ENCODE peak calls at places on chromosomes 5 and 9, in nine cellular contexts. One of them, this sample, is unnamed.

GRCh38 chr5:143064207-143064606 is 294.0 kb downstream of the ARHGAP26 start:
- DNase-seq in AG04450: no peak
- DNase-seq in PC-3: peak
- DNase-seq in fibroblast of pulmonary artery: peak
- DNase-seq in upper lobe of right lung: no peak
- DNase-seq in coronary artery: no peak
- DNase-seq in bronchial epithelial cell: peak
- DNase-seq in breast epithelium: no peak
- DNase-seq in cardiac fibroblast: peak
- DNase-seq in this sample: no peak

GRCh38 chr5:138354926-138355378 is 2.5 kb downstream of the KDM3B start:
- DNase-seq in breast epithelium: no peak
- DNase-seq in coronary artery: no peak
- DNase-seq in upper lobe of right lung: no peak
- DNase-seq in cardiac fibroblast: peak
- DNase-seq in fibroblast of pulmonary artery: peak
- DNase-seq in bronchial epithelial cell: peak
- DNase-seq in AG04450: no peak
- DNase-seq in PC-3: peak
- DNase-seq in this sample: peak

GRCh38 chr5:111772456-111772855 is 15.5 kb upstream of the NREP start:
- DNase-seq in cardiac fibroblast: no peak
- DNase-seq in bronchial epithelial cell: no peak
- DNase-seq in coronary artery: no peak
- DNase-seq in fibroblast of pulmonary artery: no peak
- DNase-seq in AG04450: no peak
- DNase-seq in upper lobe of right lung: no peak
- DNase-seq in PC-3: peak
- DNase-seq in breast epithelium: no peak
- DNase-seq in this sample: no peak

GRCh38 chr5:17819786-17820185 is 185.5 kb downstream of the TAF11L14 start:
- DNase-seq in AG04450: no peak
- DNase-seq in upper lobe of right lung: no peak
- DNase-seq in breast epithelium: no peak
- DNase-seq in bronchial epithelial cell: peak
- DNase-seq in coronary artery: no peak
- DNase-seq in PC-3: peak
- DNase-seq in fibroblast of pulmonary artery: peak
- DNase-seq in cardiac fibroblast: no peak
- DNase-seq in this sample: no peak

GRCh38 chr5:72276219-72276752 is 43.8 kb downstream of the MRPS27 start:
- DNase-seq in fibroblast of pulmonary artery: no peak
- DNase-seq in bronchial epithelial cell: no peak
- DNase-seq in PC-3: no peak
- DNase-seq in cardiac fibroblast: no peak
- DNase-seq in upper lobe of right lung: no peak
- DNase-seq in AG04450: no peak
- DNase-seq in coronary artery: no peak
- DNase-seq in breast epithelium: no peak
- DNase-seq in this sample: no peak

GRCh38 chr5:72237415-72237814 is 82.6 kb downstream of the MRPS27 start:
- DNase-seq in upper lobe of right lung: no peak
- DNase-seq in bronchial epithelial cell: no peak
- DNase-seq in cardiac fibroblast: peak
- DNase-seq in breast epithelium: no peak
- DNase-seq in fibroblast of pulmonary artery: no peak
- DNase-seq in coronary artery: no peak
- DNase-seq in PC-3: no peak
- DNase-seq in AG04450: no peak
- DNase-seq in this sample: no peak

GRCh38 chr5:139851558-139851957 is 56.0 kb downstream of the PSD2 start:
- DNase-seq in breast epithelium: no peak
- DNase-seq in cardiac fibroblast: no peak
- DNase-seq in PC-3: no peak
- DNase-seq in coronary artery: no peak
- DNase-seq in bronchial epithelial cell: no peak
- DNase-seq in fibroblast of pulmonary artery: no peak
- DNase-seq in upper lobe of right lung: peak
- DNase-seq in AG04450: no peak
- DNase-seq in this sample: no peak

GRCh38 chr5:111551569-111552275 is 39.4 kb upstream of the STARD4 start:
- DNase-seq in breast epithelium: no peak
- DNase-seq in coronary artery: no peak
- DNase-seq in upper lobe of right lung: no peak
- DNase-seq in PC-3: peak
- DNase-seq in cardiac fibroblast: peak
- DNase-seq in bronchial epithelial cell: peak
- DNase-seq in fibroblast of pulmonary artery: peak
- DNase-seq in AG04450: no peak
- DNase-seq in this sample: no peak

GRCh38 chr5:102853680-102854079 is 98.6 kb downstream of the PAM start:
- DNase-seq in AG04450: no peak
- DNase-seq in fibroblast of pulmonary artery: no peak
- DNase-seq in cardiac fibroblast: peak
- DNase-seq in bronchial epithelial cell: no peak
- DNase-seq in PC-3: peak
- DNase-seq in coronary artery: no peak
- DNase-seq in breast epithelium: no peak
- DNase-seq in upper lobe of right lung: no peak
- DNase-seq in this sample: no peak

GRCh38 chr5:82004511-82004910 is 32.7 kb downstream of the ATG10 start:
- DNase-seq in cardiac fibroblast: peak
- DNase-seq in upper lobe of right lung: no peak
- DNase-seq in fibroblast of pulmonary artery: peak
- DNase-seq in bronchial epithelial cell: peak
- DNase-seq in coronary artery: no peak
- DNase-seq in PC-3: peak
- DNase-seq in AG04450: peak
- DNase-seq in breast epithelium: no peak
- DNase-seq in this sample: no peak

GRCh38 chr5:71899865-71900342 is 180.8 kb downstream of the CARTPT start:
- DNase-seq in PC-3: peak
- DNase-seq in coronary artery: no peak
- DNase-seq in AG04450: no peak
- DNase-seq in fibroblast of pulmonary artery: no peak
- DNase-seq in upper lobe of right lung: no peak
- DNase-seq in breast epithelium: no peak
- DNase-seq in bronchial epithelial cell: peak
- DNase-seq in cardiac fibroblast: peak
- DNase-seq in this sample: no peak

GRCh38 chr9:18606281-18606680 is 132.3 kb downstream of the ADAMTSL1 start:
- DNase-seq in bronchial epithelial cell: no peak
- DNase-seq in breast epithelium: no peak
- DNase-seq in cardiac fibroblast: peak
- DNase-seq in upper lobe of right lung: no peak
- DNase-seq in AG04450: no peak
- DNase-seq in PC-3: no peak
- DNase-seq in fibroblast of pulmonary artery: no peak
- DNase-seq in coronary artery: no peak
- DNase-seq in this sample: no peak

GRCh38 chr9:93259490-93260289 is 75.8 kb downstream of the WNK2 start:
- DNase-seq in PC-3: no peak
- DNase-seq in bronchial epithelial cell: no peak
- DNase-seq in AG04450: no peak
- DNase-seq in upper lobe of right lung: peak
- DNase-seq in fibroblast of pulmonary artery: no peak
- DNase-seq in breast epithelium: peak
- DNase-seq in coronary artery: no peak
- DNase-seq in cardiac fibroblast: no peak
- DNase-seq in this sample: no peak
- H3K4me3 ChIP-seq in PC-3: no peak
- H3K4me3 ChIP-seq in bronchial epithelial cell: no peak
- H3K4me3 ChIP-seq in AG04450: no peak
- H3K4me3 ChIP-seq in upper lobe of right lung: no peak
- H3K4me3 ChIP-seq in fibroblast of pulmonary artery: no peak
- H3K4me3 ChIP-seq in breast epithelium: no peak
- H3K4me3 ChIP-seq in coronary artery: no peak
- H3K4me3 ChIP-seq in cardiac fibroblast: no peak
- H3K4me3 ChIP-seq in this sample: no peak

DNA sequence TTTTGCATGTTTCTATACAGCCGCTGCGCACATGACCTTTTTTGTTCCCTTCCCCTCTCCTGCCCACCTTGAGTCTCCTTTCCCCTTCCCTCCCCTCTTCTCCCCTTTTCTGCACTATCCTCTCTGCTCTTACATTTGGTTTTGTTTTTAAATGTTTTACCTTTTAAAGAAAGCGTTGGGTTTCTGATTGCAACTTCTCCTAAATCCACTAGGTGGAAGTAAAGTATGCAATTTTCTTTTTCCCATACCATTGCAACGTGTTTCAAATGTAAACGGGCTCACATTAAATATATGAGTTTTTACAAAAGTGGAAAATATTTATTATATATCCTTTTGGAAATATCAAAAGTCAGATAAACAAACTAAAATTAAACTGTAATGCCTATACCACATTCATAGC is 500.9 kb downstream of the DIRAS2 start:
- DNase-seq in fibroblast of pulmonary artery: peak
- DNase-seq in PC-3: peak
- DNase-seq in breast epithelium: no peak
- DNase-seq in cardiac fibroblast: peak
- DNase-seq in AG04450: no peak
- DNase-seq in upper lobe of right lung: no peak
- DNase-seq in bronchial epithelial cell: peak
- DNase-seq in coronary artery: no peak
- DNase-seq in this sample: peak
- TF ChIP-seq CTCF in fibroblast of pulmonary artery: peak
- TF ChIP-seq CTCF in PC-3: peak
- TF ChIP-seq CTCF in breast epithelium: peak
- TF ChIP-seq CTCF in cardiac fibroblast: peak
- TF ChIP-seq CTCF in AG04450: peak
- TF ChIP-seq CTCF in upper lobe of right lung: peak
- TF ChIP-seq CTCF in bronchial epithelial cell: peak
- TF ChIP-seq CTCF in coronary artery: no peak
- TF ChIP-seq CTCF in this sample: peak

GRCh38 chr9:128787583-128788156 is 617 bp downstream of the TBC1D13 start:
- DNase-seq in fibroblast of pulmonary artery: peak
- DNase-seq in bronchial epithelial cell: peak
- DNase-seq in coronary artery: no peak
- DNase-seq in upper lobe of right lung: no peak
- DNase-seq in breast epithelium: no peak
- DNase-seq in AG04450: no peak
- DNase-seq in PC-3: peak
- DNase-seq in cardiac fibroblast: peak
- DNase-seq in this sample: no peak

GRCh38 chr9:128790536-128790935 is 3.5 kb downstream of the TBC1D13 start:
- DNase-seq in fibroblast of pulmonary artery: no peak
- DNase-seq in PC-3: no peak
- DNase-seq in AG04450: no peak
- DNase-seq in coronary artery: no peak
- DNase-seq in breast epithelium: no peak
- DNase-seq in bronchial epithelial cell: no peak
- DNase-seq in upper lobe of right lung: no peak
- DNase-seq in cardiac fibroblast: no peak
- DNase-seq in this sample: no peak

GRCh38 chr9:128785427-128785826 is 1.6 kb upstream of the TBC1D13 start:
- DNase-seq in AG04450: no peak
- DNase-seq in fibroblast of pulmonary artery: no peak
- DNase-seq in PC-3: no peak
- DNase-seq in upper lobe of right lung: no peak
- DNase-seq in bronchial epithelial cell: no peak
- DNase-seq in coronary artery: no peak
- DNase-seq in cardiac fibroblast: no peak
- DNase-seq in breast epithelium: no peak
- DNase-seq in this sample: no peak

GRCh38 chr9:128786681-128787582 is at the start of gene TBC1D13:
- DNase-seq in bronchial epithelial cell: peak
- DNase-seq in fibroblast of pulmonary artery: peak
- DNase-seq in upper lobe of right lung: peak
- DNase-seq in cardiac fibroblast: peak
- DNase-seq in coronary artery: peak
- DNase-seq in AG04450: no peak
- DNase-seq in PC-3: peak
- DNase-seq in breast epithelium: peak
- DNase-seq in this sample: peak

DNA sequence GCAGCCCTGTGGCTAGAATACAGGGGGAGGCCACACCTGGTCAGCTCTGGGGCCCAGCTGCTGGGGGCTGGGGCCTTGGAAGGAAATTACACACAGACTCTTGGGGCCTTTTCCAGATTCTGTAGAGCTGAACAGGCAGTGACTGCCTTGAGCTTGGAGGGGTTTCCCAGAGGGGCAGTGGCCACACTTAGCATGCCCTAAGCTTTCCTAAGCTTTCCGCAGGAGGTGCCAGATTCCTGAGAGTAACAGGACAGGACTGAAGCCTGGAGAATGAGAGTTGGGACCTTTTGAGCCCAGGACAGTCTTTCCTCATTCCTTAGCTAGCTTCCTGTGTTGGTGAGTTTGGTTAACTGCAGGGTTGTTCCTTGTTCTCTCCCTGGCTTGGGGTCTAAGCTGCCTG is 1.4 kb downstream of the TBC1D13 start:
- DNase-seq in breast epithelium: no peak
- DNase-seq in AG04450: no peak
- DNase-seq in coronary artery: no peak
- DNase-seq in PC-3: no peak
- DNase-seq in cardiac fibroblast: no peak
- DNase-seq in fibroblast of pulmonary artery: no peak
- DNase-seq in bronchial epithelial cell: no peak
- DNase-seq in upper lobe of right lung: no peak
- DNase-seq in this sample: no peak
- H3K4me3 ChIP-seq in breast epithelium: peak
- H3K4me3 ChIP-seq in AG04450: peak
- H3K4me3 ChIP-seq in coronary artery: peak
- H3K4me3 ChIP-seq in PC-3: peak
- H3K4me3 ChIP-seq in cardiac fibroblast: peak
- H3K4me3 ChIP-seq in fibroblast of pulmonary artery: peak
- H3K4me3 ChIP-seq in bronchial epithelial cell: no peak
- H3K4me3 ChIP-seq in upper lobe of right lung: no peak
- H3K4me3 ChIP-seq in this sample: peak

GRCh38 chr9:111895996-111896941 is at the start of gene UGCG:
- DNase-seq in fibroblast of pulmonary artery: peak
- DNase-seq in bronchial epithelial cell: peak
- DNase-seq in upper lobe of right lung: peak
- DNase-seq in PC-3: peak
- DNase-seq in coronary artery: peak
- DNase-seq in cardiac fibroblast: peak
- DNase-seq in breast epithelium: peak
- DNase-seq in AG04450: peak
- DNase-seq in this sample: peak

GRCh38 chr9:111900081-111900805 is 3.6 kb downstream of the UGCG start:
- DNase-seq in bronchial epithelial cell: no peak
- DNase-seq in coronary artery: no peak
- DNase-seq in PC-3: no peak
- DNase-seq in breast epithelium: no peak
- DNase-seq in AG04450: no peak
- DNase-seq in fibroblast of pulmonary artery: peak
- DNase-seq in cardiac fibroblast: peak
- DNase-seq in upper lobe of right lung: no peak
- DNase-seq in this sample: no peak

GRCh38 chr9:111898331-111899096 is 1.9 kb downstream of the UGCG start:
- DNase-seq in AG04450: no peak
- DNase-seq in PC-3: peak
- DNase-seq in cardiac fibroblast: peak
- DNase-seq in bronchial epithelial cell: no peak
- DNase-seq in upper lobe of right lung: no peak
- DNase-seq in fibroblast of pulmonary artery: peak
- DNase-seq in breast epithelium: no peak
- DNase-seq in coronary artery: no peak
- DNase-seq in this sample: no peak

GRCh38 chr9:111897831-111898144 is 1.2 kb downstream of the UGCG start:
- DNase-seq in fibroblast of pulmonary artery: no peak
- DNase-seq in coronary artery: no peak
- DNase-seq in bronchial epithelial cell: no peak
- DNase-seq in AG04450: no peak
- DNase-seq in upper lobe of right lung: no peak
- DNase-seq in breast epithelium: no peak
- DNase-seq in PC-3: peak
- DNase-seq in cardiac fibroblast: peak
- DNase-seq in this sample: no peak

GRCh38 chr9:111896942-111897830 is 572 bp downstream of the UGCG start:
- DNase-seq in AG04450: no peak
- DNase-seq in PC-3: peak
- DNase-seq in breast epithelium: peak
- DNase-seq in cardiac fibroblast: peak
- DNase-seq in upper lobe of right lung: peak
- DNase-seq in coronary artery: peak
- DNase-seq in bronchial epithelial cell: no peak
- DNase-seq in fibroblast of pulmonary artery: peak
- DNase-seq in this sample: no peak
- TF ChIP-seq CTCF in AG04450: peak
- TF ChIP-seq CTCF in PC-3: no peak
- TF ChIP-seq CTCF in breast epithelium: no peak
- TF ChIP-seq CTCF in cardiac fibroblast: no peak
- TF ChIP-seq CTCF in upper lobe of right lung: peak
- TF ChIP-seq CTCF in coronary artery: no peak
- TF ChIP-seq CTCF in bronchial epithelial cell: peak
- TF ChIP-seq CTCF in fibroblast of pulmonary artery: no peak
- TF ChIP-seq CTCF in this sample: no peak

This sample was measured in astrocyte of the cerebellum.